ENCODE peak calls at places on chromosome 9, in six cellular contexts. X is psoas muscle, Q is astrocyte, L is lower lobe of right lung, P is Peyer's patch, A is tibial artery. K is an unnamed sample.
A peak's percentile ranks its signal among the peaks of the same experiment; 100 is the strongest.

GRCh38 chr9:37371565-37372464 is 50.7 kb upstream of the GRHPR start:
- DNase-seq in X (no peak), Q (peak; percentile 68), L (no peak), P (no peak), A (no peak), K (no peak)

GRCh38 chr9:32928145-32928763 is 73.2 kb downstream of the APTX start:
- DNase-seq in X (no peak), Q (no peak), L (no peak), P (no peak), A (no peak), K (no peak)

GRCh38 chr9:72828281-72828731 is 124.5 kb downstream of the ALDH1A1 start:
- DNase-seq in X (no peak), Q (peak; percentile 77), L (no peak), P (no peak), A (no peak), K (no peak)

GRCh38 chr9:111970827-111971226 is 74.2 kb downstream of the UGCG start:
- DNase-seq in X (no peak), Q (no peak), L (no peak), P (no peak), A (no peak), K (no peak)

GRCh38 chr9:80951675-80952074 is 737.7 kb downstream of the TLE1 start:
- DNase-seq in X (no peak), Q (peak; percentile 49), L (no peak), P (no peak), A (no peak), K (no peak)

GRCh38 chr9:21505425-21506179 is 23.5 kb upstream of the IFNE start:
- DNase-seq in X (no peak), Q (peak; percentile 65), L (no peak), P (no peak), A (no peak), K (no peak)

GRCh38 chr9:93893899-93894690 is 61.1 kb downstream of the BARX1 start:
- DNase-seq in X (peak; percentile 2), Q (no peak), L (peak; percentile 28), P (peak; percentile 73), A (no peak), K (no peak)

GRCh38 chr9:112380771-112381181 is 868 bp downstream of the HSDL2 start:
- DNase-seq in X (no peak), Q (no peak), L (no peak), P (no peak), A (no peak), K (no peak)

GRCh38 chr9:18595597-18595996 is 121.6 kb downstream of the ADAMTSL1 start:
- DNase-seq in X (no peak), Q (no peak), L (no peak), P (no peak), A (peak; percentile 22), K (no peak)

GRCh38 chr9:114172981-114173833 is 17.9 kb downstream of the COL27A1 start:
- DNase-seq in X (no peak), Q (peak; percentile 63), L (no peak), P (no peak), A (no peak), K (no peak)

GRCh38 chr9:12759767-12760166 is 15.1 kb upstream of the LURAP1L start:
- DNase-seq in X (no peak), Q (peak; percentile 36), L (no peak), P (no peak), A (no peak), K (no peak)

GRCh38 chr9:76704601-76705204 is 59.5 kb upstream of the PCA3 start:
- DNase-seq in X (no peak), Q (peak; percentile 88), L (no peak), P (no peak), A (no peak), K (no peak)

GRCh38 chr9:90007516-90008430 is 403.0 kb downstream of the GADD45G start:
- DNase-seq in X (no peak), Q (peak; percentile 95), L (no peak), P (no peak), A (no peak), K (no peak)

GRCh38 chr9:8221462-8221861 is 421.9 kb upstream of the DMAC1 start:
- DNase-seq in X (no peak), Q (no peak), L (no peak), P (no peak), A (no peak), K (no peak)

GRCh38 chr9:69180670-69181069 is 6.6 kb downstream of the TJP2 start:
- DNase-seq in X (no peak), Q (peak; percentile 99), L (no peak), P (no peak), A (peak; percentile 64), K (peak; percentile 86)

GRCh38 chr9:124008855-124009834 is 2.4 kb upstream of the LHX2 start:
- DNase-seq in X (no peak), Q (no peak), L (no peak), P (no peak), A (no peak), K (no peak)
- H3K27me3 ChIP-seq in X (no peaks in the 10 kb centered on the region), Q (peaks cover 79% of the 10 kb centered on the region), L (peaks cover 100% of the 10 kb centered on the region), P (peaks cover 88% of the 10 kb centered on the region), A (peaks cover 32% of the 10 kb centered on the region), K (peaks cover 43% of the 10 kb centered on the region)

GRCh38 chr9:135222991-135223760 is 135.7 kb downstream of the OLFM1 start:
- DNase-seq in X (no peak), Q (no peak), L (peak; percentile 24), P (peak; percentile 19), A (no peak), K (no peak)
- H3K9me3 ChIP-seq in X (no peaks in the 10 kb centered on the region), Q (peaks cover 15% of the 10 kb centered on the region), L (no peaks in the 10 kb centered on the region), P (no peaks in the 10 kb centered on the region), A (no peaks in the 10 kb centered on the region), K (no peaks in the 10 kb centered on the region)

DNA sequence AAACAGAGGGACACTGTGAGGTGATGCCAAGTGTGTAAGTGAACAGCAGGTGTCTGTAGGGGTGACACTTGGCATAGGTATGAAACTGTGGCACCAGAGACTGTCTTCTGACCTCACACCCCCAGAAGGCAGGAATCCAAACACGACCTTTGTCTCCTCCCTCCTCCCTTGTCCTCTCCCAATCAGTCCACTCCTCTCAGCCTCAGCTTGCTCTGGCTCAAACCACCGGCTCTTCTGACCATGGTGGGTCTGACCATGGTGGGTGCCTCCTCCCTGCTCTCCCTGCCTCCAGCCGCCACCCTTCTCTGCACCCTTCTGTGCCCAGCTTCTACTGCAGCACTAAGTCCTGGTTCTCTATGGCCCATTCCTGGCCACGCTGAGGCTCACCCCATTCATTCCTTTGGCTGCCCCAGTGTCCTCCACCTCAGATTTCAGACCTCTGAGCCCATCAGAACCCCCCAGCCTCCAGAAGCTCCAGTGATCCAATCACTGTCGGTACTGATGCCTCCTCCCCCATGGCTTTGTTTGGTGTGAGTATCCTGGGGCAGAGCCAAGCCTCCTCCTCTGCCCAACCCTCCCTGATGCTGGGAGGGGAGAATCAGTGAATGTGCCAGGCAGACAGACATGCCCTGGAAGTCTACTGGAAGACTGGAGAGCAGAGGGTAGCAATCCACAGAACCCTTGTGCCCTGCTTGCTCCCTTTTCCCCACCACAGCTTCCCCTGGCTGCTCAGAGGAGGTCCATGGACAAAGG is 1.7 kb upstream of the ARID3C start:
- DNase-seq in X (no peak), Q (no peak), L (no peak), P (no peak), A (no peak), K (no peak)
- H3K27me3 ChIP-seq in X (no peaks in the 10 kb centered on the region), Q (peaks cover 50% of the 10 kb centered on the region), L (peaks cover 54% of the 10 kb centered on the region), P (peaks cover 41% of the 10 kb centered on the region), A (peaks cover 5% of the 10 kb centered on the region), K (peaks cover 37% of the 10 kb centered on the region)

GRCh38 chr9:25505644-25506043 is 172.6 kb downstream of the TUSC1 start:
- DNase-seq in X (no peak), Q (no peak), L (no peak), P (no peak), A (no peak), K (no peak)
- H3K9me3 ChIP-seq in X (no peaks in the 10 kb centered on the region), Q (no peaks in the 10 kb centered on the region), L (peaks cover 15% of the 10 kb centered on the region), P (no peaks in the 10 kb centered on the region), A (peaks cover 7% of the 10 kb centered on the region), K (peaks cover 24% of the 10 kb centered on the region)

DNA sequence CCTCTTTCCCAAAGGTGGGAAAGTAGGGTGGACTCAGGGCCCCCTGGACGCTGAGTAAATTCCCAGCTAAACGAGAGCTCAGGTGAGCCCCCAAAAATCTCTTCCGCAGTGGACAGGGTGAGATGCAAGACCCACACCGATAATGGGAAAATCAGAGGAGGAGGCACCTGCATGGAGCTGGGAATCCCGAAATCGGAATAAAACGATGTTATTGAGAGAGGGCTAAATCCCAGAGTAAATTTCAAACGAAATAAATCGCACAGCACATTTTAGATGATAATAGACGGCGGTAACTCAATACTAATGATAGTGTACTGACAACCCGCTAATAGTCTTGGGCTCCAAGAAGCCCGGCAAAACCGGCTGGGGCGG is 3.0 kb upstream of the BARHL1 start:
- DNase-seq in X (no peak), Q (no peak), L (no peak), P (no peak), A (no peak), K (no peak)
- H3K27me3 ChIP-seq in X (no peaks in the 10 kb centered on the region), Q (peaks cover 78% of the 10 kb centered on the region), L (peaks cover 89% of the 10 kb centered on the region), P (peaks cover 57% of the 10 kb centered on the region), A (peaks cover 4% of the 10 kb centered on the region), K (peaks cover 37% of the 10 kb centered on the region)

GRCh38 chr9:119026120-119026519 is 343.1 kb downstream of the BRINP1 start:
- DNase-seq in X (peak; percentile 30), Q (peak; percentile 79), L (no peak), P (no peak), A (peak; percentile 72), K (no peak)

GRCh38 chr9:119027901-119028699 is 341.1 kb downstream of the BRINP1 start:
- DNase-seq in X (no peak), Q (no peak), L (no peak), P (no peak), A (no peak), K (no peak)

GRCh38 chr9:119029876-119030275 is 339.4 kb downstream of the BRINP1 start:
- DNase-seq in X (no peak), Q (no peak), L (no peak), P (no peak), A (no peak), K (no peak)
- H3K9me3 ChIP-seq in X (no peaks in the 10 kb centered on the region), Q (no peaks in the 10 kb centered on the region), L (no peaks in the 10 kb centered on the region), P (no peaks in the 10 kb centered on the region), A (no peaks in the 10 kb centered on the region), K (no peaks in the 10 kb centered on the region)

DNA sequence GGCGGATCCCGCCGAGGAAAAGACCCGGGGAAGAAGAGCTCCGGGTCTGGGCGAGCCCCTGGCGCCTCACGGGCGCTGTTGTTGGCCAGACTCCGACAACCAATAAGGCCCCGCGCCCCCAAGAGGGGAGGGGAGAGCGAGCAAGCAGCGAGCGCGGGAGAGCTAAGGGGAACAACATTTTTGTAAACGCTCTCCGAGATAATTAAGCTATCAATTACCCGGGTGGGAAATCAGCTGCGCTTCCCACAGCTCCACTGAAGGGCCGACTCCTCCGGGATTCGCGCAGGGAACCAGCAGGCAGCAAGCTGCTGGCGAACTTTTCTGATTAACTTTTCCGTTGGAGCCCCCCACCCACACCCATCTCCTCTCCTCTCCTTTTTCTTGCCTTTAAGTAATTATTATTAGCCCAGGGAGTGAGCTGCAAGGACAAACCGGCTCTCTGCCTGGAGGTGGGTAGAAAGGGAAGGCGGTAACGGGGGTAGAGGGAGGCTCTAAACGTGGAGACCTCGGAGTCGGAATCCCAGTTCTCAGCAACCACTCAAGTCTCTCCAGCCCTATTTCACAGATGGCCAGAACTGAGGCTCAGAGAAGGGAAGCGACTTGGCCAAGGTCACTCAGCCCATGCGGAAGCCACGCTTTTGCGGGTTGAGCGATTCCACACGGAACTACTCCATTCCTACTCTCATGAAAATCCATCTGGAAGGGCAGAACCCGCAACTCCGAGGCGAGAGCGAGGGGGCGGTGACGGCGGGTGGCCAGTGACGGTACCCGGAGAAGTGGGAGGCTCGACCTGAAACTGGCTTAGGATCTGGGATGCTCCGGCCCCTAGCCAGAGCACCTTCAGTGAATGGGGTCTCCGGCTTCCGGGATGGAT is 1.3 kb downstream of the ASTN2 start:
- DNase-seq in X (no peak), Q (no peak), L (no peak), P (no peak), A (no peak), K (no peak)
- H3K27me3 ChIP-seq in X (peaks cover 9% of the 10 kb centered on the region), Q (peaks cover 46% of the 10 kb centered on the region), L (peaks cover 65% of the 10 kb centered on the region), P (peaks cover 21% of the 10 kb centered on the region), A (no peaks in the 10 kb centered on the region), K (peaks cover 4% of the 10 kb centered on the region)

K was measured in CD4-positive, CD25-positive, alpha-beta regulatory T cell.